ENCODE peak calls at places on chromosomes 6 and 20, in seven cellular contexts. D is IMR-90, P is H1, W is mesenchymal stem cell, U is H9, C is mesendoderm, X is trophoblast cell. K is an unnamed sample.

GRCh38 chr6:61809004-61809595 is 476.9 kb downstream of the KHDRBS2 start:
- DNase-seq in D (no peak), P (no peak), W (peak), U (no peak), C (peak), X (peak), K (peak)

GRCh38 chr20:53935353-53936084 is 134.9 kb downstream of the BCAS1 start:
- DNase-seq in D (no peak), P (no peak), W (peak), U (no peak), C (peak), X (no peak), K (no peak)

GRCh38 chr20:57656252-57656820 is 36.1 kb upstream of the ZBP1 start:
- DNase-seq in D (no peak), P (no peak), W (no peak), U (peak), C (no peak), X (no peak), K (no peak)

GRCh38 chr6:110949679-110950285 is 8.7 kb upstream of the GTF3C6 start:
- DNase-seq in D (peak), P (no peak), W (peak), U (no peak), C (no peak), X (peak), K (no peak)

GRCh38 chr20:36017034-36017951 is 48.9 kb downstream of the CNBD2 start:
- DNase-seq in D (peak), P (no peak), W (no peak), U (no peak), C (no peak), X (no peak), K (no peak)

GRCh38 chr20:21453676-21454075 is 56.4 kb upstream of the NKX2-4 start:
- DNase-seq in D (no peak), P (no peak), W (no peak), U (no peak), C (no peak), X (peak), K (no peak)

GRCh38 chr6:168116446-168116974 is 37.5 kb upstream of the FRMD1 start:
- DNase-seq in D (no peak), P (no peak), W (no peak), U (no peak), C (no peak), X (no peak), K (no peak)

GRCh38 chr20:48932375-48932941 is 10.9 kb downstream of the ARFGEF2 start:
- DNase-seq in D (peak), P (no peak), W (peak), U (no peak), C (no peak), X (no peak), K (no peak)

GRCh38 chr6:52231411-52232127 is 12.7 kb downstream of the IL17F start:
- DNase-seq in D (no peak), P (no peak), W (no peak), U (no peak), C (no peak), X (no peak), K (no peak)

GRCh38 chr6:91352878-91353277 is 766.0 kb upstream of the MAP3K7 start:
- DNase-seq in D (no peak), P (no peak), W (peak), U (no peak), C (no peak), X (peak), K (no peak)

GRCh38 chr20:39318911-39319310 is 356.8 kb downstream of the DHX35 start:
- DNase-seq in D (no peak), P (no peak), W (no peak), U (no peak), C (no peak), X (no peak), K (no peak)

GRCh38 chr20:44526129-44526528 is 4.3 kb upstream of the SERINC3 start:
- DNase-seq in D (peak), P (no peak), W (no peak), U (peak), C (peak), X (peak), K (no peak)

GRCh38 chr6:157520117-157520406 is 139.1 kb downstream of the ZDHHC14 start:
- DNase-seq in D (no peak), P (no peak), W (no peak), U (no peak), C (no peak), X (no peak), K (no peak)

GRCh38 chr6:148934534-148934933 is 187.7 kb downstream of the UST start:
- DNase-seq in D (peak), P (no peak), W (peak), U (no peak), C (no peak), X (no peak), K (no peak)

GRCh38 chr6:52514514-52514913 is 62.3 kb downstream of the TRAM2 start:
- DNase-seq in D (peak), P (no peak), W (peak), U (no peak), C (peak), X (peak), K (no peak)

GRCh38 chr20:41185013-41185757 is 47.8 kb downstream of the PLCG1 start:
- DNase-seq in D (no peak), P (no peak), W (no peak), U (peak), C (no peak), X (no peak), K (no peak)

GRCh38 chr6:134288538-134289203 is 29.2 kb downstream of the SGK1 start:
- DNase-seq in D (peak), P (no peak), W (peak), U (no peak), C (no peak), X (peak), K (no peak)

GRCh38 chr6:659716-660581 is 3.0 kb upstream of the HUS1B start:
- DNase-seq in D (no peak), P (no peak), W (no peak), U (peak), C (peak), X (no peak), K (no peak)

GRCh38 chr6:107116328-107116892 is 1.1 kb upstream of the BEND3 start:
- DNase-seq in D (no peak), P (peak), W (peak), U (peak), C (peak), X (peak), K (peak)

GRCh38 chr20:1906361-1907051 is 11.3 kb downstream of the SIRPA start:
- DNase-seq in D (no peak), P (no peak), W (no peak), U (no peak), C (no peak), X (no peak), K (no peak)

GRCh38 chr6:42162384-42162783 is 10.8 kb upstream of the GUCA1A start:
- DNase-seq in D (no peak), P (no peak), W (no peak), U (peak), C (peak), X (no peak), K (no peak)

GRCh38 chr6:5135783-5136376 is 50.7 kb downstream of the PPP1R3G start:
- DNase-seq in D (no peak), P (no peak), W (peak), U (no peak), C (peak), X (peak), K (no peak)

GRCh38 chr6:144597511-144597910 is 312.4 kb downstream of the UTRN start:
- DNase-seq in D (no peak), P (no peak), W (no peak), U (no peak), C (no peak), X (no peak), K (no peak)

GRCh38 chr6:70210462-70210861 is 92.4 kb downstream of the COL9A1 start:
- DNase-seq in D (no peak), P (no peak), W (peak), U (no peak), C (peak), X (peak), K (no peak)

GRCh38 chr6:100022847-100023246 is 28.8 kb upstream of the MCHR2 start:
- DNase-seq in D (no peak), P (no peak), W (no peak), U (no peak), C (peak), X (no peak), K (no peak)

GRCh38 chr6:130382872-130383490 is 17.2 kb downstream of the TMEM200A start:
- DNase-seq in D (no peak), P (no peak), W (no peak), U (no peak), C (no peak), X (peak), K (no peak)

GRCh38 chr20:47413189-47413588 is 56.7 kb upstream of the ZMYND8 start:
- DNase-seq in D (no peak), P (no peak), W (no peak), U (no peak), C (no peak), X (no peak), K (no peak)

GRCh38 chr20:22744341-22745193 is 160.2 kb upstream of the FOXA2 start:
- DNase-seq in D (no peak), P (no peak), W (no peak), U (no peak), C (no peak), X (no peak), K (no peak)

GRCh38 chr6:142303191-142303564 is 1.4 kb downstream of the ADGRG6 start:
- DNase-seq in D (peak), P (no peak), W (peak), U (no peak), C (no peak), X (no peak), K (no peak)

GRCh38 chr6:42378125-42378524 is 73.6 kb downstream of the TRERF1 start:
- DNase-seq in D (no peak), P (no peak), W (no peak), U (no peak), C (no peak), X (no peak), K (no peak)

GRCh38 chr6:165219629-165220028 is 89.8 kb downstream of the C6orf118 start:
- DNase-seq in D (no peak), P (no peak), W (no peak), U (no peak), C (no peak), X (no peak), K (no peak)

GRCh38 chr6:169915769-169916550 is 164.5 kb downstream of the ERMARD start:
- DNase-seq in D (no peak), P (no peak), W (no peak), U (no peak), C (peak), X (no peak), K (no peak)

GRCh38 chr6:1802495-1803395 is 193.0 kb downstream of the FOXC1 start:
- DNase-seq in D (no peak), P (no peak), W (no peak), U (no peak), C (no peak), X (no peak), K (no peak)

GRCh38 chr6:36387440-36388303 is at the start of gene ETV7:
- DNase-seq in D (peak), P (no peak), W (peak), U (peak), C (no peak), X (peak), K (no peak)

GRCh38 chr6:113857565-113858066 is 471 bp downstream of the MARCKS start:
- DNase-seq in D (no peak), P (no peak), W (no peak), U (no peak), C (peak), X (peak), K (peak)

DNA sequence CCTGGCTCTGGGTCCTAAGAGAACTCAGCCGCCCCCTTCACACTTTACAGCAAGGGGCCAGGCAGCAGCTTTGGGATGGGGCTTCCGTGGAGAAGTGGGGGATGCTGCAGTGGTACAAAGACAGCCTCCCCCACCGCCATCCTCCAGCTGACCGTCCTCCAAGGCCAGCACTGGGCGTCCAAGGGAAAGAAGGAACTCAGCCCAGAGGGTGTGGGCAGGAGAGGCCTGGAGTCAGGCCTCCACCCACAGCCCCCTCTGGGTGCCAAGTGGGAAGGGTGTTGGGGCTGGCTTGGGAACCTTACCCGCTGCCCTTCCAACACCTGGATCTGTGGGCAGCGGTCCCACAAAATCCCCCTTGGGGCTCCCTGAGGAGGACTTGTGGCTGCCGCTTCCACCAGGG is 13.1 kb downstream of the STMN3 start:
- DNase-seq in D (no peak), P (no peak), W (no peak), U (no peak), C (no peak), X (no peak), K (no peak)
- H3K27ac ChIP-seq in D (no peak), P (no peak), W (no peak), U (no peak), C (no peak), X (no peak), K (no peak)

GRCh38 chr6:116268589-116269293 is 11.0 kb downstream of the TSPYL1 start:
- DNase-seq in D (peak), P (no peak), W (peak), U (no peak), C (peak), X (peak), K (no peak)

GRCh38 chr6:116266803-116267202 is 12.9 kb downstream of the TSPYL1 start:
- DNase-seq in D (no peak), P (no peak), W (peak), U (no peak), C (no peak), X (peak), K (no peak)

GRCh38 chr6:116271309-116271708 is 8.4 kb downstream of the TSPYL1 start:
- DNase-seq in D (no peak), P (no peak), W (no peak), U (no peak), C (peak), X (no peak), K (no peak)

GRCh38 chr6:116265081-116265829 is 11.4 kb upstream of the TSPYL4 start:
- DNase-seq in D (peak), P (no peak), W (no peak), U (no peak), C (no peak), X (no peak), K (no peak)

GRCh38 chr6:116267879-116268588 is 11.7 kb downstream of the TSPYL1 start:
- DNase-seq in D (peak), P (no peak), W (no peak), U (no peak), C (no peak), X (peak), K (no peak)
- H3K4me2 ChIP-seq in D (no peak), P (no peak), W (no peak), U (no peak), C (no peak), X (no peak), K (no peak)

GRCh38 chr6:31534011-31534410 is 5.2 kb downstream of the MCCD1 start:
- DNase-seq in D (no peak), P (no peak), W (no peak), U (no peak), C (no peak), X (no peak), K (no peak)

GRCh38 chr6:31532644-31533454 is 4.1 kb downstream of the MCCD1 start:
- DNase-seq in D (no peak), P (no peak), W (no peak), U (no peak), C (no peak), X (no peak), K (no peak)

GRCh38 chr6:31533455-31533841 is 4.7 kb downstream of the MCCD1 start:
- DNase-seq in D (no peak), P (no peak), W (no peak), U (no peak), C (no peak), X (no peak), K (no peak)

GRCh38 chr6:31535538-31536324 is 6.1 kb downstream of the DDX39B start:
- DNase-seq in D (no peak), P (no peak), W (no peak), U (no peak), C (no peak), X (no peak), K (no peak)

GRCh38 chr6:31534521-31535040 is 5.8 kb downstream of the MCCD1 start:
- DNase-seq in D (no peak), P (no peak), W (no peak), U (no peak), C (no peak), X (no peak), K (no peak)
- H4K8ac ChIP-seq in D (no peak), P (peak), W (no peak), U (no peak), C (no peak), X (no peak), K (no peak)

GRCh38 chr20:33674294-33675126 is at the start of gene NECAB3:
- DNase-seq in D (peak), P (no peak), W (peak), U (peak), C (peak), X (peak), K (peak)

GRCh38 chr20:33675127-33675954 is 1.1 kb upstream of the NECAB3 start:
- DNase-seq in D (no peak), P (no peak), W (no peak), U (no peak), C (no peak), X (no peak), K (no peak)

GRCh38 chr20:33676121-33676520 is 1.9 kb upstream of the NECAB3 start:
- DNase-seq in D (no peak), P (no peak), W (no peak), U (no peak), C (no peak), X (no peak), K (no peak)

GRCh38 chr20:33677991-33678431 is 3.8 kb upstream of the NECAB3 start:
- DNase-seq in D (no peak), P (no peak), W (no peak), U (no peak), C (no peak), X (no peak), K (no peak)

DNA sequence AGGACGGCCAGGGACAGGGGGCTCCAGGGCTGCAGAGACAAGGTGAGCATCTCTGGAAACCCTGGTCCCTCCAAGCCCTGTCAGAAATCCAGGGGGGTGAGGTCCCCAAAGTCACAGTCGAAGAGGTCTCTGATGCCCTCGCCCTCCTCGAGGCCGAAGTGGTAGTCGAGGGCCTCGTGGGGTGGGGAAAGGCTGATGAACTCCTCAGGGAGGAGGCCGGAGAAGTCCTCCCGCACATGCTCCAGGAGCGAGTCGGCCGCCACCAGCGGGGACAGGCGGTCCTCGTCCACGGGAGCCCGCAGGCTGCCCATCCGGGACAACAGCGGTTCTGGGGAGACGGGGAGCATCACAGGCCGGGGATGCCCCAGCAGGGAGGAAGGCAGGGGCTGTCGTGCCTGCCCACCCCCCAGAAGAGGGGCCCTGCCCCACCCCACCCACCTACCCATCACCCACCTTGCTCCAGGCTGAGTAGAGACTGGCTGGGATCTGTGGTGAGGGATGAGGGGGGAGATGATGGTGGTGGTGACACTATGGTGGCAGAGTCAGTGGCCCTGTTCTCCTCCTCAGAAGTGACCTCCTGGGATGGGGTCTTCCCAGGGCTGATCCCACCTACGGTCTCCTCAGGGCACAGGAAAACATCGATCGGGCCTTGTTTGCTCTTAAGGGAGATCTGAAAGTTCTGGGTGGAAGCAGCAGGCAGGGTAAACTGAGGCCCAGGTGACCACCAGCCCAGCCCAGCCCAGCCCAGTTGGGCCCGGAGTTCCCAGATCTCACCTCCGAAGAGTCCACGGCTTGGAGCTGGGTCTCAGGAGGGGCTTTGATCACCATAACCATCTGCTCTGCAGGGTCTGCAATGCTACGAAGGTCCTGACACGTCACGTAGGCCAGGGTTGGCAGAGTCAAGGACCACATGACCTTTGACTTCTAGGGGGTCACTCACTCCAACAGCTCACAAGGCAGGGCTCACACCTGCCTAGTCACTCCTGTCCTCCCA is 2.7 kb upstream of the NECAB3 start:
- DNase-seq in D (no peak), P (no peak), W (no peak), U (no peak), C (no peak), X (no peak), K (no peak)
- H3K27ac ChIP-seq in D (no peak), P (no peak), W (no peak), U (no peak), C (no peak), X (no peak), K (no peak)

GRCh38 chr6:136427378-136427717 is 122.9 kb downstream of the MAP7 start:
- DNase-seq in D (no peak), P (no peak), W (no peak), U (no peak), C (no peak), X (peak), K (no peak)
- H3K4me2 ChIP-seq in D (no peak), P (no peak), W (no peak), U (no peak), C (no peak), X (no peak), K (no peak)

GRCh38 chr20:50325651-50326050 is 135.0 kb downstream of the CEBPB start:
- DNase-seq in D (no peak), P (no peak), W (no peak), U (no peak), C (no peak), X (no peak), K (no peak)
- H4K8ac ChIP-seq in D (no peak), P (no peak), W (no peak), U (no peak), C (no peak), X (no peak), K (no peak)

DNA sequence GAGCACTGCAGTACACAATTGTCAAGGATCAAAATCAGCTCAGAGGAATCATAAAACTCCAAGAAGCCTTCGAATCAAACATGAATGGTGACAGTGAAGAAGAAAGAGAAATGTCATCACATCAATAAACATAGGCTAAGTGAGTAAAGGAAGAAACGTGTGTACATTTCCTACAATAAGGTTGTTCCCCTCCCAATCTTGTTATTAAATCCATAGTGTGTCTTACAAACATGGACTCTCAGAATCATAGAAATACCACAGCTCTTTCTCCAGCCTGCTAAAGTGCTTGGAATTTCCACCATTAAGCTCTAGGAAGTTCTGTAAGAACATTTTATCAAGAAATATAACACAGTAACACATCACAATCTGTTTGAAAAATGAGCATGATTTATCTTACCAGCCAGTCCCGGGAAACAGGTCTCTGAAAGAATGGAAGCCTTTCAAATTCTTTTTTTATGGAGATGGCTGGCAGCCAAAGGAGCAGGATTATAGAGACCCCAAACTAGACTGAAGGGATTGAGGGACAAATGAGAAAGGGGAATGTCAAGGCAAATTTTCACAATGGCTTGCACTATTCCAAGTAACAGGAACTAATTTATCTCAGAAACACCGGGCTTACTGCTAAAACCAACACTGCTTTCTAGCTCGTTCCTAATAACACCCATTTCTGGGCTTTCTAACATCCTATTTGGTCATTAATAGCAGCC is 4.5 kb upstream of the TNFAIP3 start:
- DNase-seq in D (no peak), P (no peak), W (no peak), U (no peak), C (no peak), X (no peak), K (no peak)
- H3K27ac ChIP-seq in D (no peak), P (no peak), W (no peak), U (no peak), C (no peak), X (no peak), K (no peak)